ENCODE peak calls at places on chromosomes 4 and X, in six cellular contexts. H is SIG-M5; G is NCI-H510A treated with DMSO at 0.1 percent for 48 hours; V is CD8-positive, alpha-beta memory T cell; T is NCI-H345; L is AG04449. A is an unnamed sample.

GRCh38 chr4:138437263-138437851 is 195.2 kb upstream of the SLC7A11 start:
- DNase-seq in H (no peak), G (no peak), V (no peak), T (no peak), L (no peak), A (no peak)

GRCh38 chr4:140833280-140833679 is 77.1 kb upstream of the TBC1D9 start:
- DNase-seq in H (no peak), G (no peak), V (no peak), T (no peak), L (no peak), A (no peak)

GRCh38 chr4:108010167-108010566 is 20.5 kb downstream of the HADH start:
- DNase-seq in H (no peak), G (no peak), V (no peak), T (no peak), L (peak; percentile 70), A (no peak)

GRCh38 chrX:72080150-72080549 is 51.6 kb downstream of the RTL5 start:
- DNase-seq in H (no peak), G (no peak), V (no peak), T (no peak), L (no peak), A (no peak)

GRCh38 chr4:118775405-118775804 is 60.5 kb downstream of the SEC24D start:
- DNase-seq in H (no peak), G (no peak), V (no peak), T (no peak), L (no peak), A (no peak)

GRCh38 chrX:14832151-14832550 is 40.7 kb downstream of the FANCB start:
- DNase-seq in H (no peak), G (no peak), V (no peak), T (no peak), L (no peak), A (no peak)

GRCh38 chr4:1006856-1007255 is 4.6 kb upstream of the FGFRL1 start:
- DNase-seq in H (no peak), G (no peak), V (no peak), T (no peak), L (no peak), A (no peak)

GRCh38 chr4:128859887-128860774 is 50.6 kb downstream of the JADE1 start:
- DNase-seq in H (no peak), G (no peak), V (no peak), T (no peak), L (no peak), A (no peak)

GRCh38 chrX:24153175-24153795 is 3.8 kb downstream of the ZFX start:
- DNase-seq in H (no peak), G (no peak), V (peak; percentile 6), T (no peak), L (no peak), A (no peak)

GRCh38 chrX:136209016-136209738 is 42.0 kb downstream of the MAP7D3 start:
- DNase-seq in H (no peak), G (no peak), V (no peak), T (no peak), L (no peak), A (no peak)

GRCh38 chr4:181008164-181008563 is 1235.0 kb upstream of the TENM3 start:
- DNase-seq in H (no peak), G (no peak), V (no peak), T (no peak), L (no peak), A (no peak)

GRCh38 chrX:13287816-13288215 is 32.0 kb downstream of the ATXN3L start:
- DNase-seq in H (no peak), G (no peak), V (no peak), T (no peak), L (no peak), A (no peak)

GRCh38 chr4:41590591-41590990 is 52.6 kb downstream of the LIMCH1 start:
- DNase-seq in H (no peak), G (peak; percentile 76), V (no peak), T (peak; percentile 61), L (no peak), A (no peak)

GRCh38 chrX:97027384-97027922 is 143.7 kb downstream of the RPA4 start:
- DNase-seq in H (no peak), G (peak; percentile 63), V (no peak), T (peak; percentile 89), L (no peak), A (no peak)

GRCh38 chr4:187849556-187850245 is 145.9 kb upstream of the ZFP42 start:
- DNase-seq in H (no peak), G (no peak), V (no peak), T (no peak), L (no peak), A (no peak)

GRCh38 chr4:3168029-3168428 is 80.9 kb upstream of the MSANTD1 start:
- DNase-seq in H (no peak), G (no peak), V (no peak), T (no peak), L (no peak), A (no peak)

GRCh38 chr4:1494416-1495315 is 88.4 kb upstream of the NKX1-1 start:
- DNase-seq in H (no peak), G (no peak), V (no peak), T (no peak), L (no peak), A (no peak)

GRCh38 chrX:112789931-112790330 is 50.7 kb downstream of the AMOT start:
- DNase-seq in H (no peak), G (no peak), V (no peak), T (no peak), L (no peak), A (no peak)

GRCh38 chr4:3226467-3226866 is 22.5 kb upstream of the MSANTD1 start:
- DNase-seq in H (no peak), G (no peak), V (no peak), T (no peak), L (no peak), A (no peak)

GRCh38 chrX:104618106-104618895 is 52.3 kb downstream of the IL1RAPL2 start:
- DNase-seq in H (no peak), G (no peak), V (no peak), T (no peak), L (no peak), A (no peak)

GRCh38 chrX:45756562-45756961 is 555.9 kb upstream of the DIPK2B start:
- DNase-seq in H (no peak), G (peak; percentile 70), V (no peak), T (peak; percentile 77), L (no peak), A (no peak)